ENCODE peak calls at places on chromosomes 5 and 9, in five cellular contexts. V, F, B, M and A are unnamed samples.

GRCh38 chr5:175096469-175097185 is 347.4 kb downstream of the DRD1 start:
- DNase-seq in M (no peak), V (no peak), F (no peak), B (no peak), A (no peak)

GRCh38 chr5:176692835-176693476 is 45.7 kb downstream of the TSPAN17 start:
- DNase-seq in M (no peak), V (no peak), F (no peak), B (no peak), A (no peak)

GRCh38 chr5:39755986-39756385 is 331.2 kb upstream of the DAB2 start:
- DNase-seq in V (peak; percentile 80), M (no peak), F (no peak), B (peak; percentile 63), A (peak; percentile 72)

GRCh38 chr9:89454498-89455355 is 43.2 kb downstream of the SEMA4D start:
- DNase-seq in B (no peak), F (peak; percentile 71), V (no peak), M (no peak), A (no peak)

GRCh38 chr9:114889802-114890224 is 40.6 kb downstream of the TNFSF8 start:
- DNase-seq in F (peak; percentile 1), B (no peak), V (no peak), M (no peak), A (no peak)

GRCh38 chr9:91727316-91727861 is 222.6 kb downstream of the ROR2 start:
- DNase-seq in V (peak; percentile 50), M (no peak), B (peak; percentile 16), F (no peak), A (peak; percentile 12)

GRCh38 chr9:16898464-16898863 is 28.0 kb upstream of the BNC2 start:
- DNase-seq in B (no peak), M (no peak), V (no peak), F (no peak), A (no peak)

GRCh38 chr9:125807065-125807464 is 59.9 kb downstream of the PBX3 start:
- DNase-seq in M (no peak), B (no peak), V (no peak), F (no peak), A (no peak)

GRCh38 chr9:122821278-122821952 is 7.0 kb downstream of the PDCL start:
- DNase-seq in F (no peak), B (no peak), V (peak; percentile 98), M (peak; percentile 88), A (no peak)

GRCh38 chr9:16753256-16753655 is 117.2 kb downstream of the BNC2 start:
- DNase-seq in B (no peak), M (no peak), F (no peak), V (no peak), A (no peak)

GRCh38 chr5:150321784-150322183 is 19.1 kb upstream of the ARSI start:
- DNase-seq in B (no peak), F (no peak), M (no peak), V (no peak), A (no peak)

GRCh38 chr9:120319452-120319851 is 260.5 kb downstream of the CDK5RAP2 start:
- DNase-seq in B (no peak), V (no peak), M (no peak), F (no peak), A (no peak)

GRCh38 chr9:131776473-131776872 is 36.6 kb upstream of the RAPGEF1 start:
- DNase-seq in V (peak; percentile 31), M (no peak), F (no peak), B (peak; percentile 13), A (no peak)

GRCh38 chr5:163532203-163532892 is 26.9 kb downstream of the MAT2B start:
- DNase-seq in M (no peak), V (no peak), B (no peak), F (no peak), A (no peak)

GRCh38 chr5:137613554-137614265 is 114.6 kb upstream of the SPOCK1 start:
- DNase-seq in M (no peak), B (no peak), F (no peak), V (no peak), A (no peak)

GRCh38 chr9:114888599-114888998 is 41.8 kb downstream of the TNFSF8 start:
- DNase-seq in F (no peak), M (no peak), B (no peak), V (no peak), A (no peak)

GRCh38 chr9:122125891-122126331 is 32.8 kb upstream of the TTLL11 start:
- DNase-seq in V (peak; percentile 32), B (no peak), F (no peak), M (peak; percentile 65), A (no peak)

GRCh38 chr9:4553951-4554381 is 63.7 kb downstream of the SLC1A1 start:
- DNase-seq in B (no peak), F (no peak), M (no peak), V (peak; percentile 88), A (no peak)

GRCh38 chr9:94985649-94986048 is 259.1 kb downstream of the AOPEP start:
- DNase-seq in M (no peak), V (no peak), B (no peak), F (no peak), A (no peak)

GRCh38 chr5:6427689-6428088 is 21.0 kb upstream of the UBE2QL1 start:
- DNase-seq in B (no peak), M (no peak), V (no peak), F (no peak), A (no peak)

GRCh38 chr5:133071983-133072531 is 20.2 kb downstream of the HSPA4 start:
- DNase-seq in F (no peak), B (no peak), V (no peak), M (no peak), A (no peak)

GRCh38 chr9:80127920-80128319 is 556.2 kb downstream of the TLE4 start:
- DNase-seq in M (no peak), F (no peak), B (no peak), V (no peak), A (no peak)

GRCh38 chr5:78504726-78505431 is 143.7 kb downstream of the LHFPL2 start:
- DNase-seq in B (peak; percentile 38), M (peak; percentile 96), V (peak; percentile 100), F (peak; percentile 46), A (no peak)

GRCh38 chr5:146645382-146645781 is 129.4 kb upstream of the GPR151 start:
- DNase-seq in B (no peak), F (no peak), V (no peak), M (no peak), A (no peak)

GRCh38 chr9:135905380-135906282 is 1.7 kb downstream of the CAMSAP1 start:
- DNase-seq in B (peak; percentile 53), M (peak; percentile 54), F (peak; percentile 62), V (no peak), A (no peak)

GRCh38 chr9:32550609-32551490 is 1.3 kb upstream of the SMIM27 start:
- DNase-seq in F (peak; percentile 97), M (peak; percentile 97), B (peak; percentile 23), V (peak; percentile 98), A (peak; percentile 52)
- TF ChIP-seq POLR2AphosphoS5 in F (peak; percentile 81), M (peak; percentile 88), B (peak; percentile 22), V (peak; percentile 50), A (peak; percentile 61)

DNA sequence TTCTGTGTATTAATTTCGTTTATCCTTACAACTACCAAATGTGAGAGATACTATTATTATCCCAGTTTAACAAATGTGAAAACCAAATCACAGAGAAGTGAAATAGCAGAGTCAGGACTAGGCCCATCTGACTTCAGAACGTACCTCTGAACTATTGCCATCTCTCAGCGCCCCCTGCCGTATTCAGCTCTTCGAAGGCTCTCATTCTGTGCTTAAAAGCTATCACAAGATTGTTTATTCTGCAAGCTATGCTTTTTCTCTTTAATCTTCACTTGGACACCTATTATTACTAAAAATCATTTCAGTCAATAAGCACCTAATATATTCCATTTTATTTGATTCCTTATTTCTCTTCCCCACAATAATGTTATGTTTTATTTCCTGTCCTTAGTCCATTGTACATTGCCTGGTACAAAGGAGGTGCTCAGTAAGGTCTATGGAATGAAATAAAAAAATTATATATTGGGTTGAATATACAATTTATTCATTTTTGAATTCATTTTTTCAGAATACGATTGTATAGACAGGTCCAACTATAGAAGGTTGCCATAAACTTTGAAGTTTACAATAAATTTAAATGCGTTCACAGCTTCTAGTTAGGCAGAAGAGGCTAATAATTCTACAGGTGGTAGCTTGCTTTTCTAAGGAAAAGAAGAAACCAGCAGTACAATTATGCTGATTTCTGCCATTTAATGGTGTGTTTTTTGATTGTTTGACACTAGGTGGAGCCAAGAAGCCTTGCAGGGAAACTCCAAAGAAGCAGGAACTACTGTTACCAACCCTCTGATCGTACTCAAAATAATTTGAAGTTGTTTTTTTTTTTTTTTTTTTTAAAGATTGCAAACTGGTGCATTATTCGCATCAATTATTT is 202.2 kb upstream of the DMRTA1 start:
- DNase-seq in V (peak; percentile 47), B (peak; percentile 40), M (no peak), F (no peak), A (no peak)
- TF ChIP-seq CTCF in V (peak; percentile 58), B (peak; percentile 63), M (no peak), F (no peak), A (no peak)

DNA sequence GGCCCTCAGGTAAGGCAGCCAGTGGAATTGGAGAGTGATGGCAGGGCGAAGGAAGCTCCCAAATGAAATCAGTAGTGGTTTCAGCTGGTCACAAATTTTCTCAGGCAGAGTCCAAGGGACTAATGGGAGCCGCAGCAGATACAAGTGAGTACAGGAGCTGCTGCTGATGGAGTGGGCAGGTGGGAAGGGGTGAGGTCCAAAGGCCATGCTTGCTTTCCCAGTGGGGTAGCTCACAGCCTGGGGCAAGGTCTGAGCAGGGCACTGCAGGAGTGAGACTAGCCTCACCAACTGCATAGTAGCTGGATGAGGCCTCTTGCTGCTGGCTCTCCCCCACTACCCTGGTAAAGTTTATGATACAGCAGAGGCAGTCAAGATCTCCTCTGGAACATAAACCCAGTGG is 38.2 kb downstream of the MTAP start:
- DNase-seq in B (no peak), M (no peak), V (no peak), F (no peak), A (no peak)
- H3K9me3 ChIP-seq in B (peaks cover 14% of the 10 kb centered on the region), M (no peaks in the 10 kb centered on the region), V (no peaks in the 10 kb centered on the region), F (no peaks in the 10 kb centered on the region), A (no peaks in the 10 kb centered on the region)

GRCh38 chr9:22447607-22448305 is 1.1 kb downstream of the DMRTA1 start:
- DNase-seq in F (no peak), M (no peak), V (peak; percentile 27), B (no peak), A (no peak)
- TF ChIP-seq POLR2AphosphoS5 in F (no peak), M (no peak), V (no peak), B (no peak), A (no peak)

GRCh38 chr5:167578977-167579700 is 712.3 kb upstream of the WWC1 start:
- DNase-seq in M (no peak), B (no peak), V (no peak), F (no peak), A (no peak)
- TF ChIP-seq CTCF in M (no peak), B (no peak), V (no peak), F (no peak), A (no peak)

GRCh38 chr5:134976841-134977240 is 9.1 kb downstream of the CATSPER3 start:
- DNase-seq in M (no peak), V (no peak), B (no peak), F (no peak), A (no peak)

GRCh38 chr5:134979416-134979815 is 11.7 kb downstream of the CATSPER3 start:
- DNase-seq in F (no peak), B (no peak), V (no peak), M (no peak), A (no peak)

GRCh38 chr5:134982230-134982629 is 14.5 kb downstream of the CATSPER3 start:
- DNase-seq in V (no peak), B (no peak), F (no peak), M (no peak), A (no peak)
- H3K9me3 ChIP-seq in V (no peaks in the 10 kb centered on the region), B (peaks cover 17% of the 10 kb centered on the region), F (peaks cover 43% of the 10 kb centered on the region), M (peaks cover 15% of the 10 kb centered on the region), A (peaks cover 18% of the 10 kb centered on the region)